ENCODE peak calls at places on chromosomes 6 and 20, in six cellular contexts. Z is SK-N-SH, Q is transverse colon, T is H1, M is K562, G is stomach. E is an unnamed sample.
A peak's percentile ranks its signal among the peaks of the same experiment; 100 is the strongest.

GRCh38 chr6:153787341-153787606 is 251.8 kb upstream of the OPRM1 start:
- DNase-seq in Z (no peak), Q (peak; percentile 69), T (no peak), M (no peak), G (no peak), E (no peak)

GRCh38 chr20:43243672-43244269 is 54.1 kb upstream of the PTPRT start:
- DNase-seq in Z (peak; percentile 47), Q (no peak), T (no peak), M (peak; percentile 3), G (no peak), E (no peak)

GRCh38 chr6:131950767-131951575 is at the start of gene CCN2:
- DNase-seq in Z (peak; percentile 57), Q (peak; percentile 84), T (peak; percentile 94), M (no peak), G (peak; percentile 77), E (peak; percentile 62)

GRCh38 chr6:160163425-160163824 is 41.8 kb downstream of the SLC22A1 start:
- DNase-seq in Z (no peak), Q (no peak), T (no peak), M (no peak), G (no peak), E (no peak)

GRCh38 chr6:79453558-79454042 is 83.6 kb downstream of the LCA5 start:
- DNase-seq in Z (no peak), Q (no peak), T (no peak), M (no peak), G (no peak), E (no peak)

GRCh38 chr20:6122111-6122872 is 538 bp downstream of the FERMT1 start:
- DNase-seq in Z (no peak), Q (peak; percentile 14), T (no peak), M (no peak), G (no peak), E (no peak)

GRCh38 chr6:118735320-118735719 is 83.9 kb upstream of the CEP85L start:
- DNase-seq in Z (peak; percentile 54), Q (no peak), T (no peak), M (peak; percentile 50), G (no peak), E (no peak)

GRCh38 chr6:82872092-82872635 is 193.5 kb downstream of the UBE3D start:
- DNase-seq in Z (no peak), Q (no peak), T (no peak), M (no peak), G (no peak), E (no peak)

GRCh38 chr20:63027425-63028389 is 20.9 kb upstream of the BHLHE23 start:
- DNase-seq in Z (peak; percentile 76), Q (no peak), T (no peak), M (no peak), G (no peak), E (no peak)

GRCh38 chr6:22470454-22471368 is 98.7 kb upstream of the HDGFL1 start:
- DNase-seq in Z (peak; percentile 55), Q (peak; percentile 46), T (no peak), M (no peak), G (peak; percentile 80), E (no peak)

GRCh38 chr6:28769626-28770402 is 154.0 kb downstream of the TRIM27 start:
- DNase-seq in Z (no peak), Q (no peak), T (no peak), M (peak; percentile 87), G (no peak), E (no peak)

GRCh38 chr6:167805349-167806060 is 21.2 kb upstream of the AFDN start:
- DNase-seq in Z (no peak), Q (no peak), T (no peak), M (no peak), G (no peak), E (no peak)

GRCh38 chr6:20572288-20572687 is 38.0 kb downstream of the CDKAL1 start:
- DNase-seq in Z (no peak), Q (no peak), T (no peak), M (no peak), G (no peak), E (no peak)

GRCh38 chr6:110448846-110449544 is 27.4 kb downstream of the SLC22A16 start:
- DNase-seq in Z (no peak), Q (no peak), T (no peak), M (no peak), G (no peak), E (no peak)

GRCh38 chr20:10501377-10501776 is 66.3 kb downstream of the SLX4IP start:
- DNase-seq in Z (no peak), Q (no peak), T (no peak), M (peak; percentile 59), G (no peak), E (no peak)

GRCh38 chr6:135423649-135424128 is 73.9 kb downstream of the AHI1 start:
- DNase-seq in Z (peak; percentile 18), Q (no peak), T (no peak), M (peak; percentile 72), G (no peak), E (no peak)

GRCh38 chr6:11332463-11332862 is 100.0 kb upstream of the NEDD9 start:
- DNase-seq in Z (no peak), Q (no peak), T (no peak), M (no peak), G (no peak), E (no peak)

GRCh38 chr6:11333292-11333849 is 100.9 kb upstream of the NEDD9 start:
- DNase-seq in Z (no peak), Q (no peak), T (no peak), M (no peak), G (no peak), E (no peak)

GRCh38 chr6:11329841-11330765 is 97.6 kb upstream of the NEDD9 start:
- DNase-seq in Z (no peak), Q (peak; percentile 53), T (no peak), M (no peak), G (no peak), E (no peak)

GRCh38 chr6:11328613-11329247 is 96.3 kb upstream of the NEDD9 start:
- DNase-seq in Z (no peak), Q (no peak), T (no peak), M (no peak), G (no peak), E (no peak)

DNA sequence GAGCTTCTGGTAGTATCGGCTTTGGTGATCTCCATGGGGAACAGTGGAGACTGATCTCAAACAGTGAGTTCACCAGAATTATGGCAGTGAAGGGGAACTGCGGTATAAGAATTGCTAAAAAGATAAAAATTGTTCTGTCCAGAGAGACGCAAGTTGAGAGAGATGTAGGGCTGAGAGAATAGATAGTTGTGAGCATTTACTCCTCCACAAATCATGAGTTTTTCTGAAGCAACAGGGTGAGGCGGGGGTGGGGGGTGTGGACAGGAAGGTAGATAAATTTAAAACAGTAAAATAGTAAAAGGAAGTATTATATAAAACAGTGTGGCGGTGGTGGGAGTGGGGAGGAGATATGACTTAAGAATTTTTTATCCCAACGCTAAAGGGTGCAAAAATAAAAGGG is 98.7 kb upstream of the NEDD9 start:
- DNase-seq in Z (no peak), Q (no peak), T (no peak), M (no peak), G (no peak), E (no peak)
- TF ChIP-seq EP300 in Z (no peak), Q (no peak), T (no peak), M (no peak), G (no peak), E (no peak)

GRCh38 chr6:147438758-147439528 is 69.5 kb upstream of the SAMD5 start:
- DNase-seq in Z (no peak), Q (no peak), T (peak; percentile 58), M (no peak), G (no peak), E (no peak)
- H3K27ac ChIP-seq in Z (no peak overlapping the region), Q (no peak overlapping the region), T (no peak overlapping the region), M (no peak overlapping the region), G (no peak overlapping the region), E (no peak overlapping the region)

GRCh38 chr20:22577515-22578220 is 6.7 kb downstream of the FOXA2 start:
- DNase-seq in Z (no peak), Q (peak; percentile 45), T (no peak), M (no peak), G (peak; percentile 73), E (peak; percentile 81)

GRCh38 chr20:22581437-22582385 is 2.7 kb downstream of the FOXA2 start:
- DNase-seq in Z (no peak), Q (no peak), T (no peak), M (no peak), G (peak; percentile 43), E (peak; percentile 83)

GRCh38 chr20:22579119-22579427 is 5.3 kb downstream of the FOXA2 start:
- DNase-seq in Z (no peak), Q (no peak), T (no peak), M (no peak), G (peak; percentile 52), E (no peak)

GRCh38 chr20:22578221-22579118 is 5.9 kb downstream of the FOXA2 start:
- DNase-seq in Z (no peak), Q (peak; percentile 22), T (no peak), M (no peak), G (peak; percentile 51), E (no peak)

DNA sequence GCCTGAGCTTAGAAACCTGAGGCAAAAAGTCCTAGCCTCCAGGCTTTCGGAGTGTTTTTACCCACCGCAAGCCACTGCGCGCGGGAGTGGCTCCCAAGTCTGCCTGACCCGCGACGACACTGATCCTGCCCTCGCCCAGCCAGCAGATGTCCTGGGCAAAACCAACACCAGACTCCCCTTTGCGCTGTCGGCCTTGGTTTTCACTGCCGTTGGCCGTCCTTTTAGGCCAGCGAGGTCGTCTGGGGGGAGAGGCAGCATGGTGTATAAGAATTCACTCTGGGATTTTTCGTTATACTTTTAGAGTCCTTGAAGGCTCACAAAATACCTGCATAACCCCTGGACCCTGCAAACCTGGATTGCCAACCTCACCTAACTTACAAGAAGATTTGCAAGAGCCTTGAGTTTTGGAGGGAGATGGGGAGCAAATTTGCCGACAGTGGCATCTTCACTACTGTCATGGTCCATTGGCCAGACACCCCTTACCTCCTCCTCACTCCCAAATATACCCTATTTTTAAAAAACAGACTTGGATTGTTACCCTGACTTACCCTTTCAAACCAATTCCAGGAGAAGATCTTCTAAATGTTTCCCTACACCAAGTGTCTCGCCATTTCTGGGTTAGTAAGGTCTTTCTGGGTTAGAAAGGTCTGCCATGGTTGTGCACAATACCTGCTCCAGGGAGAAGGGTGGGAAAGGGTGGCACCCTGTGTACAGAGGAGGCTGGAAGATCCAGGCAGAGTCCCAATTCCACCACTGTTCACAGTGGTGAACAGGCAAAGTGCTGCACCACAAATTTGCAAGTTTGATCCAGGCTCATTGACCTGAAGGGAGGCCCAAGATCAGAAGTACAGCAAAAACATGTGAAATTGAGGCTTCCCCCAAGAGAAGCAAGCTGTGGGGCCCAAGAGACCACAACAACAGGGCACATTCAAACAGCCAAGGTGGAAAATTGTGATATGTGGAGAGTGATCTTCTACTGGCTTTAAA is 4.4 kb downstream of the FOXA2 start:
- DNase-seq in Z (no peak), Q (no peak), T (no peak), M (no peak), G (peak; percentile 53), E (no peak)
- TF ChIP-seq POLR2AphosphoS5 in Z (no peak), Q (no peak), T (no peak), M (no peak), G (no peak), E (no peak)

GRCh38 chr6:43123691-43124314 is 47.3 kb upstream of the SRF start:
- DNase-seq in Z (peak; percentile 61), Q (no peak), T (no peak), M (no peak), G (no peak), E (no peak)

GRCh38 chr6:43120101-43120730 is 44.1 kb downstream of the PTK7 start:
- DNase-seq in Z (no peak), Q (no peak), T (no peak), M (no peak), G (no peak), E (no peak)

GRCh38 chr6:43122146-43122545 is 46.0 kb downstream of the PTK7 start:
- DNase-seq in Z (no peak), Q (no peak), T (no peak), M (no peak), G (no peak), E (no peak)

GRCh38 chr6:43119456-43119855 is 43.3 kb downstream of the PTK7 start:
- DNase-seq in Z (no peak), Q (no peak), T (no peak), M (no peak), G (no peak), E (no peak)

GRCh38 chr6:43120938-43121913 is 45.1 kb downstream of the PTK7 start:
- DNase-seq in Z (no peak), Q (peak; percentile 41), T (no peak), M (no peak), G (no peak), E (no peak)
- TF ChIP-seq EP300 in Z (no peak), Q (no peak), T (no peak), M (no peak), G (no peak), E (no peak)

E was measured in upper lobe of left lung.